ENCODE peak calls at places on chromosome 3, in six cellular contexts. L is iPS DF 6.9; V is ELR; X is HuH-7.5; E is CD4-positive, alpha-beta memory T cell; J is DMS 273 treated with DMSO at 0.1 percent for 48 hours. A is an unnamed sample.

GRCh38 chr3:67349551-67350174 is 304.7 kb downstream of the SUCLG2 start:
- DNase-seq in E (no peak), J (no peak), V (peak; percentile 41), L (no peak), X (no peak), A (peak; percentile 2)

GRCh38 chr3:146491303-146491702 is 21.9 kb upstream of the PLSCR2 start:
- DNase-seq in E (no peak), V (peak; percentile 58), J (no peak), L (no peak), X (no peak), A (no peak)

GRCh38 chr3:40557558-40558161 is 32.9 kb downstream of the ZNF621 start:
- DNase-seq in X (no peak), J (no peak), L (no peak), V (no peak), E (no peak), A (no peak)

GRCh38 chr3:27467545-27467944 is 16.6 kb downstream of the SLC4A7 start:
- DNase-seq in E (peak; percentile 49), V (peak; percentile 62), X (peak; percentile 32), L (no peak), J (no peak), A (peak; percentile 59)

GRCh38 chr3:136141891-136142290 is 54.2 kb downstream of the MSL2 start:
- DNase-seq in L (no peak), E (no peak), X (no peak), V (peak; percentile 72), J (no peak), A (peak; percentile 47)

GRCh38 chr3:32500880-32501784 is 1.5 kb downstream of the CMTM6 start:
- DNase-seq in J (no peak), X (no peak), E (peak; percentile 11), L (no peak), V (peak; percentile 8), A (no peak)

GRCh38 chr3:56251343-56251945 is 216.8 kb downstream of the ERC2 start:
- DNase-seq in L (no peak), X (peak; percentile 2), V (peak; percentile 56), E (peak; percentile 12), J (no peak), A (peak; percentile 56)

GRCh38 chr3:129663045-129663446 is 56.6 kb upstream of the PLXND1 start:
- DNase-seq in E (no peak), J (no peak), L (no peak), X (no peak), V (peak; percentile 29), A (peak; percentile 90)

GRCh38 chr3:170033489-170033888 is 4.3 kb upstream of the GPR160 start:
- DNase-seq in E (peak; percentile 78), L (no peak), X (no peak), J (no peak), V (no peak), A (no peak)

GRCh38 chr3:181623924-181624694 is 87.6 kb upstream of the SOX2 start:
- DNase-seq in X (no peak), V (peak; percentile 21), L (no peak), J (no peak), E (no peak), A (peak; percentile 62)

GRCh38 chr3:66520716-66521115 is 19.9 kb upstream of the LRIG1 start:
- DNase-seq in X (no peak), V (no peak), J (no peak), E (no peak), L (no peak), A (no peak)

GRCh38 chr3:123110953-123111615 is 44.3 kb downstream of the PDIA5 start:
- DNase-seq in X (no peak), E (no peak), L (no peak), J (peak; percentile 72), V (no peak), A (no peak)

GRCh38 chr3:168096210-168096795 is 579 bp upstream of the GOLIM4 start:
- DNase-seq in L (no peak), E (no peak), V (peak; percentile 90), J (peak; percentile 99), X (peak; percentile 33), A (peak; percentile 87)

GRCh38 chr3:123663977-123664376 is 79.1 kb upstream of the HACD2 start:
- DNase-seq in L (no peak), J (no peak), V (no peak), E (no peak), X (no peak), A (no peak)

GRCh38 chr3:151439652-151440125 is 21.2 kb downstream of the IGSF10 start:
- DNase-seq in X (peak; percentile 25), E (peak; percentile 17), L (no peak), J (peak; percentile 50), V (peak; percentile 79), A (peak; percentile 83)

GRCh38 chr3:198071602-198072285 is 111.7 kb downstream of the LMLN start:
- DNase-seq in E (no peak), X (no peak), J (peak; percentile 46), V (peak; percentile 92), L (no peak), A (peak; percentile 91)

GRCh38 chr3:16467368-16467767 is 46.1 kb downstream of the RFTN1 start:
- DNase-seq in L (no peak), V (no peak), X (no peak), E (peak; percentile 46), J (no peak), A (no peak)

GRCh38 chr3:148643389-148643840 is 54.3 kb upstream of the AGTR1 start:
- DNase-seq in L (no peak), X (no peak), V (peak; percentile 82), E (no peak), J (no peak), A (peak; percentile 18)

GRCh38 chr3:178810173-178810572 is 261.4 kb downstream of the ZMAT3 start:
- DNase-seq in L (no peak), J (no peak), V (no peak), E (no peak), X (no peak), A (no peak)

GRCh38 chr3:101695779-101696372 is 9.4 kb upstream of the RPL24 start:
- DNase-seq in J (no peak), V (peak; percentile 82), E (peak; percentile 60), L (no peak), X (no peak), A (peak; percentile 48)

GRCh38 chr3:153221748-153222162 is 59.7 kb downstream of the RAP2B start:
- DNase-seq in L (no peak), J (no peak), X (no peak), E (peak; percentile 92), V (peak; percentile 99), A (peak; percentile 99)

GRCh38 chr3:124217542-124217941 is 225.6 kb upstream of the ROPN1 start:
- DNase-seq in L (peak; percentile 54), J (peak; percentile 7), V (peak; percentile 63), X (peak; percentile 54), E (peak; percentile 0), A (peak; percentile 80)

GRCh38 chr3:58164199-58164879 is 46.4 kb downstream of the DNASE1L3 start:
- DNase-seq in V (no peak), L (no peak), X (no peak), E (no peak), J (no peak), A (peak; percentile 83)

GRCh38 chr3:121794264-121794983 is 40.4 kb downstream of the IQCB1 start:
- DNase-seq in X (no peak), E (no peak), L (no peak), V (no peak), J (no peak), A (no peak)

GRCh38 chr3:177733936-177734335 is 536.7 kb upstream of the TBL1XR1 start:
- DNase-seq in E (no peak), X (no peak), V (no peak), J (no peak), L (no peak), A (no peak)

GRCh38 chr3:51729005-51729633 is 22.3 kb downstream of the GRM2 start:
- DNase-seq in E (no peak), J (no peak), X (no peak), L (no peak), V (no peak), A (no peak)

GRCh38 chr3:70056081-70056480 is 56.5 kb downstream of the SAMMSON start:
- DNase-seq in J (no peak), L (no peak), E (no peak), X (no peak), V (no peak), A (no peak)

GRCh38 chr3:46549408-46549904 is 16.6 kb downstream of the LRRC2 start:
- DNase-seq in X (no peak), J (no peak), L (no peak), E (no peak), V (no peak), A (no peak)

GRCh38 chr3:59769132-59769531 is 719.3 kb upstream of the CFAP20DC start:
- DNase-seq in E (no peak), X (no peak), L (no peak), J (no peak), V (no peak), A (no peak)

GRCh38 chr3:166114448-166114847 is 277.2 kb upstream of the BCHE start:
- DNase-seq in X (no peak), L (no peak), V (no peak), J (no peak), E (no peak), A (no peak)

A was measured in A172.